ENCODE peak calls at places on chromosomes 3 and 15, in eight cellular contexts. F, H, W, T, B, J, R and G are unnamed samples. For H3K27me3, the result is how much of the 10 kb centered on the place peaks cover.

GRCh38 chr15:43250785-43251184 is 15.9 kb downstream of the TGM5 start:
- DNase-seq in J (no peak), R (no peak), T (no peak), H (no peak), W (no peak), F (no peak), B (no peak), G (no peak)

GRCh38 chr3:58526124-58526957 is 10.6 kb downstream of the ACOX2 start:
- DNase-seq in J (no peak), T (no peak), W (peak), R (no peak), B (no peak), F (no peak), H (no peak), G (peak)

GRCh38 chr15:99347609-99348008 is 96.3 kb downstream of the LRRC28 start:
- DNase-seq in W (no peak), T (no peak), R (no peak), B (no peak), F (no peak), J (no peak), H (no peak), G (no peak)

GRCh38 chr3:8765528-8765927 is 3.9 kb downstream of the OXTR start:
- DNase-seq in J (no peak), W (no peak), H (no peak), B (no peak), F (no peak), R (no peak), T (no peak), G (no peak)

GRCh38 chr3:23055733-23056376 is 147.3 kb upstream of the UBE2E2 start:
- DNase-seq in B (no peak), R (no peak), T (no peak), W (no peak), F (no peak), J (no peak), H (no peak), G (no peak)

GRCh38 chr3:45628746-45629145 is 34.2 kb downstream of the LIMD1 start:
- DNase-seq in F (no peak), B (no peak), W (no peak), R (no peak), T (no peak), H (no peak), J (no peak), G (no peak)

GRCh38 chr3:98454929-98455328 is 8.1 kb upstream of the OR5K1 start:
- DNase-seq in H (no peak), T (no peak), R (no peak), B (no peak), F (no peak), W (no peak), J (no peak), G (no peak)

GRCh38 chr3:17979248-17979647 is 236.8 kb upstream of the TBC1D5 start:
- DNase-seq in R (no peak), F (no peak), T (no peak), W (peak), H (peak), B (no peak), J (no peak), G (no peak)

GRCh38 chr3:156763931-156764720 is 62.0 kb upstream of the LEKR1 start:
- DNase-seq in H (no peak), B (no peak), W (no peak), J (no peak), F (no peak), R (no peak), T (no peak), G (no peak)

GRCh38 chr3:44905501-44906159 is 31.2 kb downstream of the TGM4 start:
- DNase-seq in T (no peak), R (no peak), B (no peak), W (peak), H (no peak), J (no peak), F (no peak), G (no peak)

GRCh38 chr3:44342191-44342790 is 3.7 kb downstream of the TCAIM start:
- DNase-seq in J (no peak), T (no peak), W (no peak), B (no peak), R (no peak), H (no peak), F (no peak), G (no peak)

GRCh38 chr3:9994086-9994844 is 7.6 kb upstream of the EMC3 start:
- DNase-seq in R (no peak), W (no peak), H (no peak), B (no peak), J (no peak), T (no peak), F (no peak), G (no peak)

GRCh38 chr15:74378853-74379252 is 11.4 kb upstream of the CYP11A1 start:
- DNase-seq in T (no peak), R (peak), B (peak), F (no peak), J (no peak), W (no peak), H (no peak), G (no peak)

GRCh38 chr3:162938073-162938472 is 1441.5 kb downstream of the OTOL1 start:
- DNase-seq in H (no peak), R (no peak), F (no peak), B (no peak), W (no peak), J (no peak), T (no peak), G (no peak)

GRCh38 chr3:121989943-121990342 is 32.1 kb downstream of the ILDR1 start:
- DNase-seq in T (no peak), B (no peak), W (peak), F (no peak), J (no peak), H (peak), R (no peak), G (no peak)

GRCh38 chr3:13379191-13379830 is 40.8 kb downstream of the NUP210 start:
- DNase-seq in T (no peak), W (no peak), B (no peak), R (peak), F (peak), J (no peak), H (peak), G (peak)

GRCh38 chr3:184460276-184460675 is 80.4 kb downstream of the CHRD start:
- DNase-seq in J (no peak), W (no peak), R (no peak), B (no peak), F (no peak), H (no peak), T (peak), G (peak)

GRCh38 chr3:129031476-129032215 is 28.9 kb upstream of the GP9 start:
- DNase-seq in F (no peak), J (no peak), R (no peak), B (no peak), H (no peak), T (peak), W (no peak), G (no peak)

GRCh38 chr15:55942332-55942731 is 51.1 kb downstream of the NEDD4 start:
- DNase-seq in W (no peak), T (no peak), J (no peak), R (no peak), B (no peak), F (no peak), H (no peak), G (no peak)

GRCh38 chr15:90358124-90359033 is 6.3 kb downstream of the ZNF774 start:
- DNase-seq in T (no peak), B (no peak), H (no peak), F (no peak), J (no peak), R (no peak), W (no peak), G (peak)

GRCh38 chr3:9682123-9682522 is 21.5 kb upstream of the CPNE9 start:
- DNase-seq in T (no peak), B (no peak), R (no peak), J (no peak), H (no peak), F (no peak), W (no peak), G (no peak)

GRCh38 chr3:177673105-177673804 is 476.0 kb upstream of the TBL1XR1 start:
- DNase-seq in B (no peak), R (no peak), J (no peak), T (no peak), H (no peak), W (no peak), F (no peak), G (no peak)

GRCh38 chr3:98086873-98087272 is at the start of gene OR5AC2:
- DNase-seq in T (no peak), H (no peak), W (no peak), J (no peak), F (no peak), R (no peak), B (no peak), G (no peak)

GRCh38 chr15:20294651-20295237 is 246.9 kb downstream of the GOLGA6L6 start:
- DNase-seq in B (no peak), H (no peak), J (no peak), F (no peak), R (peak), T (peak), W (no peak), G (no peak)

GRCh38 chr15:80998252-80998651 is 2.5 kb upstream of the TLNRD1 start:
- DNase-seq in W (no peak), F (no peak), B (no peak), J (no peak), T (no peak), R (no peak), H (no peak), G (no peak)
- H3K27ac ChIP-seq in W (no peak), F (no peak), B (peak), J (no peak), T (peak), R (no peak), H (no peak), G (no peak)

DNA sequence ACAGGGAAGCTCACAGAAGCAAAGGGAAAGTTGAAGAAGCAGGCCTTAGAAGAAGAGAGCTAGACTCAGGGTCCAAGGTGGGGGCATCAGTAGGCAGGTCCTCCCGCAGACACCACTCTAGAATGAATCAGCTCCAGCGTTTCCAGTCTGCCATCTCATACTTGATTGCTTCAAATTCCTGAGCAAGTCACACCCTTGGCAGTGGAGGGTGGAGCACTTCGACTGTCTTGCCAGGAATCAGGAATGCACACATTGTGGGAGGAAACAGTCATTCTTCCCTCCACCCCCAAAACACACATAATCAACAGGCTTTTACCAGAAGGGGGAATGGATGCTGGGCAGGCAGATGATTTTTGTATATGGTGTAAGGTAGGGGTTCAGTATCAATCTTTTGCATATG is 78.5 kb downstream of the CHCHD6 start:
- DNase-seq in B (no peak), T (no peak), H (no peak), J (no peak), F (no peak), W (peak), R (no peak), G (peak)
- H3K4me3 ChIP-seq in B (no peak), T (no peak), H (no peak), J (no peak), F (no peak), W (no peak), R (no peak), G (no peak)

DNA sequence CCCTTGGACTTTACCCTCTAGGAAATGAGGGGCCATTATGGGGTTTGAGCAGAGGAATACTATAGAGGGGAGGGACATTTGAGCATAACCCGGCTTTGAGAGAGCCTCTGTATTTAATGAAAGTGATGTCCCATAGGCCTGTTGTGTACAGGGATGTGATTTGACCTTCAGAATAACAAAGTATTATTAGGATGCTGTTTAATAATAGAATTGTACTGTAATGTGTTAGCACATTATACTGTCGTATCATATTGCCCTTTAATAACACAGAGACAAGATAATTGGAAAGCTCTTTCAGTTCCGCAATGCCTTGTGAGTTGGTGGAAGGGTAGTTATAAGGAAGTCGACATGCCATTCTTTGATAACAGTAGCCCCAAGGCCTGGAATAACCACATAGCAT is 328.3 kb downstream of the RYR3 start:
- DNase-seq in W (no peak), B (no peak), F (no peak), T (no peak), J (no peak), H (no peak), R (no peak), G (no peak)
- H3K27me3 ChIP-seq in W (under half), B (under half), F (under half), T (under half), J (under half), H (under half), R (under half), G (half or more)

GRCh38 chr3:112377418-112378071 is 44.6 kb downstream of the CD200 start:
- DNase-seq in R (no peak), J (no peak), T (no peak), W (peak), B (no peak), H (no peak), F (no peak), G (no peak)
- H3K27ac ChIP-seq in R (no peak), J (no peak), T (peak), W (no peak), B (no peak), H (no peak), F (peak), G (no peak)

GRCh38 chr3:64240445-64240844 is 15.2 kb upstream of the PRICKLE2 start:
- DNase-seq in H (no peak), T (no peak), F (no peak), R (no peak), W (no peak), B (no peak), J (no peak), G (no peak)

GRCh38 chr3:64239841-64240240 is 14.6 kb upstream of the PRICKLE2 start:
- DNase-seq in T (no peak), R (no peak), H (no peak), W (no peak), F (no peak), J (no peak), B (no peak), G (no peak)

GRCh38 chr3:64240959-64241358 is 15.7 kb upstream of the PRICKLE2 start:
- DNase-seq in B (no peak), H (no peak), W (no peak), T (no peak), J (no peak), R (no peak), F (no peak), G (no peak)

GRCh38 chr3:64237083-64237482 is 11.8 kb upstream of the PRICKLE2 start:
- DNase-seq in W (no peak), B (no peak), R (no peak), H (no peak), T (no peak), F (no peak), J (no peak), G (no peak)

GRCh38 chr3:64238971-64239667 is 13.9 kb upstream of the PRICKLE2 start:
- DNase-seq in W (peak), F (peak), R (peak), H (peak), J (no peak), B (no peak), T (peak), G (peak)
- H3K4me3 ChIP-seq in W (peak), F (peak), R (no peak), H (no peak), J (no peak), B (no peak), T (no peak), G (no peak)